ENCODE peak calls at places on chromosomes 4 and X, in five cellular contexts. One of them, this sample, is unnamed.
A peak's percentile ranks its signal among the peaks of the same experiment; 100 is the strongest.

GRCh38 chr4:85243857-85244256 is 231.1 kb upstream of the ARHGAP24 start:
- DNase-seq in NCI-H1417 treated with DMSO at 0.1 percent for 48 hours: no peak
- DNase-seq in suprapubic skin: no peak
- DNase-seq in retinal pigment epithelial cell: no peak
- DNase-seq in osteoblast: no peak
- DNase-seq in this sample: no peak

GRCh38 chr4:17447675-17448298 is 64.1 kb downstream of the QDPR start:
- DNase-seq in NCI-H1417 treated with DMSO at 0.1 percent for 48 hours: no peak
- DNase-seq in suprapubic skin: no peak
- DNase-seq in retinal pigment epithelial cell: peak; percentile 19
- DNase-seq in osteoblast: peak; percentile 79
- DNase-seq in this sample: peak; percentile 60

GRCh38 chrX:39047174-39047573 is 245.9 kb downstream of the MID1IP1 start:
- DNase-seq in NCI-H1417 treated with DMSO at 0.1 percent for 48 hours: no peak
- DNase-seq in suprapubic skin: no peak
- DNase-seq in retinal pigment epithelial cell: no peak
- DNase-seq in osteoblast: no peak
- DNase-seq in this sample: no peak

GRCh38 chr4:88188738-88189417 is 30.4 kb upstream of the ABCG2 start:
- DNase-seq in NCI-H1417 treated with DMSO at 0.1 percent for 48 hours: no peak
- DNase-seq in suprapubic skin: no peak
- DNase-seq in retinal pigment epithelial cell: no peak
- DNase-seq in osteoblast: no peak
- DNase-seq in this sample: no peak

GRCh38 chr4:2333356-2333841 is 71.5 kb upstream of the MXD4 start:
- DNase-seq in NCI-H1417 treated with DMSO at 0.1 percent for 48 hours: no peak
- DNase-seq in suprapubic skin: peak; percentile 70
- DNase-seq in retinal pigment epithelial cell: no peak
- DNase-seq in osteoblast: peak; percentile 54
- DNase-seq in this sample: no peak

GRCh38 chr4:161256172-161256571 is 907.6 kb downstream of the FSTL5 start:
- DNase-seq in NCI-H1417 treated with DMSO at 0.1 percent for 48 hours: no peak
- DNase-seq in suprapubic skin: no peak
- DNase-seq in retinal pigment epithelial cell: no peak
- DNase-seq in osteoblast: no peak
- DNase-seq in this sample: no peak

GRCh38 chrX:10173331-10173900 is 16.6 kb downstream of the CLCN4 start:
- DNase-seq in NCI-H1417 treated with DMSO at 0.1 percent for 48 hours: no peak
- DNase-seq in suprapubic skin: no peak
- DNase-seq in retinal pigment epithelial cell: peak; percentile 84
- DNase-seq in osteoblast: peak; percentile 96
- DNase-seq in this sample: no peak

GRCh38 chrX:115562492-115562872 is 1.5 kb downstream of the PLS3 start:
- DNase-seq in NCI-H1417 treated with DMSO at 0.1 percent for 48 hours: no peak
- DNase-seq in suprapubic skin: no peak
- DNase-seq in retinal pigment epithelial cell: no peak
- DNase-seq in osteoblast: no peak
- DNase-seq in this sample: no peak

GRCh38 chr4:7003176-7003878 is 39.8 kb upstream of the TADA2B start:
- DNase-seq in NCI-H1417 treated with DMSO at 0.1 percent for 48 hours: no peak
- DNase-seq in suprapubic skin: peak; percentile 29
- DNase-seq in retinal pigment epithelial cell: no peak
- DNase-seq in osteoblast: peak; percentile 44
- DNase-seq in this sample: no peak

GRCh38 chrX:39532761-39533160 is 565.0 kb downstream of the BCOR start:
- DNase-seq in NCI-H1417 treated with DMSO at 0.1 percent for 48 hours: no peak
- DNase-seq in suprapubic skin: no peak
- DNase-seq in retinal pigment epithelial cell: no peak
- DNase-seq in osteoblast: no peak
- DNase-seq in this sample: no peak

GRCh38 chrX:12814434-12814833 is 23.2 kb downstream of the PRPS2 start:
- DNase-seq in NCI-H1417 treated with DMSO at 0.1 percent for 48 hours: no peak
- DNase-seq in suprapubic skin: no peak
- DNase-seq in retinal pigment epithelial cell: no peak
- DNase-seq in osteoblast: no peak
- DNase-seq in this sample: peak; percentile 56

GRCh38 chr4:101357751-101358150 is 10.4 kb upstream of the PPP3CA start:
- DNase-seq in NCI-H1417 treated with DMSO at 0.1 percent for 48 hours: no peak
- DNase-seq in suprapubic skin: no peak
- DNase-seq in retinal pigment epithelial cell: no peak
- DNase-seq in osteoblast: no peak
- DNase-seq in this sample: no peak

GRCh38 chr4:24686866-24687672 is 102.7 kb upstream of the DHX15 start:
- DNase-seq in NCI-H1417 treated with DMSO at 0.1 percent for 48 hours: no peak
- DNase-seq in suprapubic skin: no peak
- DNase-seq in retinal pigment epithelial cell: no peak
- DNase-seq in osteoblast: no peak
- DNase-seq in this sample: peak; percentile 28

GRCh38 chr4:185005209-185005819 is 13.0 kb upstream of the HELT start:
- DNase-seq in NCI-H1417 treated with DMSO at 0.1 percent for 48 hours: peak; percentile 30
- DNase-seq in suprapubic skin: peak; percentile 89
- DNase-seq in retinal pigment epithelial cell: peak; percentile 24
- DNase-seq in osteoblast: peak; percentile 95
- DNase-seq in this sample: peak; percentile 79

GRCh38 chr4:78237360-78237759 is 180.2 kb downstream of the FRAS1 start:
- DNase-seq in NCI-H1417 treated with DMSO at 0.1 percent for 48 hours: no peak
- DNase-seq in suprapubic skin: no peak
- DNase-seq in retinal pigment epithelial cell: no peak
- DNase-seq in osteoblast: no peak
- DNase-seq in this sample: no peak

GRCh38 chr4:148795156-148795864 is 353.1 kb upstream of the NR3C2 start:
- DNase-seq in NCI-H1417 treated with DMSO at 0.1 percent for 48 hours: no peak
- DNase-seq in suprapubic skin: no peak
- DNase-seq in retinal pigment epithelial cell: peak; percentile 87
- DNase-seq in osteoblast: no peak
- DNase-seq in this sample: no peak

GRCh38 chrX:67651437-67652142 is 107.8 kb downstream of the AR start:
- DNase-seq in NCI-H1417 treated with DMSO at 0.1 percent for 48 hours: no peak
- DNase-seq in suprapubic skin: no peak
- DNase-seq in retinal pigment epithelial cell: no peak
- DNase-seq in osteoblast: no peak
- DNase-seq in this sample: no peak

GRCh38 chr4:101958547-101958946 is 168.0 kb downstream of the BANK1 start:
- DNase-seq in NCI-H1417 treated with DMSO at 0.1 percent for 48 hours: no peak
- DNase-seq in suprapubic skin: no peak
- DNase-seq in retinal pigment epithelial cell: no peak
- DNase-seq in osteoblast: no peak
- DNase-seq in this sample: no peak

GRCh38 chr4:55431710-55432336 is 36.1 kb downstream of the TMEM165 start:
- DNase-seq in NCI-H1417 treated with DMSO at 0.1 percent for 48 hours: no peak
- DNase-seq in suprapubic skin: no peak
- DNase-seq in retinal pigment epithelial cell: no peak
- DNase-seq in osteoblast: no peak
- DNase-seq in this sample: no peak

GRCh38 chr4:135316266-135316779 is 1114.7 kb upstream of the PABPC4L start:
- DNase-seq in NCI-H1417 treated with DMSO at 0.1 percent for 48 hours: no peak
- DNase-seq in suprapubic skin: no peak
- DNase-seq in retinal pigment epithelial cell: peak; percentile 56
- DNase-seq in osteoblast: no peak
- DNase-seq in this sample: no peak

This sample was measured in activated CD4-positive, alpha-beta memory T cell treated with anti-CD3 and anti-CD28 coated beads, Interleukin-2, amount 10 ng/mL, durations not matched to agents 7 days and 5 days.